ENCODE peak calls at places on chromosomes 13 and 19, in four cellular contexts. F is HCT116, G is K562, M is HepG2. Y is an unnamed sample.
A peak's percentile ranks its signal among the peaks of the same experiment; 100 is the strongest.

GRCh38 chr13:30615851-30616311 is 1.8 kb upstream of the USPL1 start:
- DNase-seq in F (no peak), G (peak; percentile 7), M (peak; percentile 8), Y (no peak)

GRCh38 chr13:24187185-24187584 is 26.7 kb downstream of the SPATA13 start:
- DNase-seq in M (no peak), F (no peak), G (no peak), Y (no peak)

GRCh38 chr19:8367327-8368001 is 3.5 kb downstream of the ANGPTL4 start:
- DNase-seq in M (no peak), G (peak; percentile 58), F (no peak), Y (no peak)

GRCh38 chr13:38363219-38363618 is 13.6 kb downstream of the UFM1 start:
- DNase-seq in F (no peak), M (no peak), G (no peak), Y (no peak)

GRCh38 chr19:28489126-28489660 is 723.8 kb downstream of the UQCRFS1 start:
- DNase-seq in F (no peak), M (no peak), G (no peak), Y (no peak)

GRCh38 chr19:46357846-46358583 is 11.1 kb downstream of the PPP5C start:
- DNase-seq in M (no peak), G (no peak), F (no peak), Y (no peak)

GRCh38 chr19:2728783-2729387 is 7.7 kb upstream of the DIRAS1 start:
- DNase-seq in F (no peak), G (no peak), M (no peak), Y (no peak)

GRCh38 chr13:103006706-103007426 is 59.4 kb downstream of the SLC10A2 start:
- DNase-seq in G (no peak), F (no peak), M (no peak), Y (no peak)

GRCh38 chr13:39892731-39893293 is 237.3 kb downstream of the COG6 start:
- DNase-seq in F (no peak), G (no peak), M (no peak), Y (no peak)

GRCh38 chr19:34391813-34392212 is 12.4 kb upstream of the PDCD2L start:
- DNase-seq in M (no peak), G (peak; percentile 44), F (no peak), Y (no peak)

GRCh38 chr19:42280761-42281174 is 11.7 kb downstream of the CIC start:
- DNase-seq in G (peak; percentile 51), M (no peak), F (no peak), Y (no peak)

GRCh38 chr19:19551862-19552192 is 13.8 kb downstream of the CILP2 start:
- DNase-seq in G (no peak), F (no peak), M (no peak), Y (no peak)

DNA sequence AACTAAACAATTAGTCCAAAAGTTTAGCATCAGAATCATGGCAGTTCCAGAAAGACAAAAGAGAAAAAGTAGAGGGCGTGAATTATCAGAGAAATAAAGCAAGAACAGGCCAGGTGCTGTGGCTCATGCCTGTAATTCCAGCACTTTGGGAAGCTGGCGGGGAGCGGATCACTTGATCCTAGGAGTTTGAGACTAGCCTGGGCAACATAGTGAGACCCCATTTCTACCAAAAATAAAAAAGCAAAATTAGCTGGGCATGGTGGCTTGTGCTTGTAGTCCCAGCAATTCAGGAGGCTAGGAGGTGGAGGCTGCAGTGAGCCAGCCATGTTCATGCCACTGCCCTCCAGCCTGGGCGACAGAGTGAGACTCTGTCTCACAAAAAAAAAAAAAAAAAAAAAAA is 18.4 kb downstream of the ARL11 start:
- DNase-seq in M (no peak), F (no peak), G (no peak), Y (no peak)
- TF ChIP-seq TCF7L2 in M (no peak), F (no peak), G (no peak), Y (no peak)

GRCh38 chr19:49664171-49665070 is 1.2 kb downstream of the IRF3 start:
- DNase-seq in M (peak; percentile 80), G (peak; percentile 91), F (peak; percentile 94), Y (no peak)
- TF ChIP-seq CTCF in M (peak; percentile 44), G (no peak), F (no peak), Y (no peak)

DNA sequence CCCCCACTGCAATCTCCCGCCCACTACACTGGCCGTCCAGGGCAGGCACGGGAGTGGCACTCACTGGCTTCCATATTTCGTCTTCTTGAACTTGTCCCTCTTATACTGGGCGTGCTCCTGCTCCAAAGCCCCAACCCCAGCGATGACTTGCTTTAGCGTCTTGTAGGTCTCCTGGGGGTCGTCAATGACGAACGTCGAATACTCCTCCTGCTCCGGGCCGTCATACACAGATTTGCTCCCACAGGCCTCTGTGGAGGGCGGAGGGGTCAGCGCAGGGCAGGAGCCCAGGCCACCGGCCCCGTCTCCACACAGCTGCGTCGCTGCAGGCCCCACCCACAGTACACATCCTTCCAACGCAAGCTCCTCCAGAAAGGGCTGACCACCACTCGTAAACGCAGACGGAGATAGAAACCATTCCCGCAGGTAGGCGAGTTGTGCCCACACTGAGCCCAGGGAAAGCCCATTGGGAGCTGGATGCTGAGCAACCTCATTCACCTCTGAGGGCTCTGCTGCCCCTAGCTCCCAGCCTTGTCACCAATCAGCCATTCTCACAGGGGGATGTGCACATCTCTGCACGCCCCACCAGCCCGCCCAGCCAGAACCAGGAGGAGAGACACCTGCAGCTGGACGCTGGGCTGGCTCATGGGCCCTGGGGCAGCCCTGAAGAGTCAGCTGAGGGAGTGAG is 7.9 kb upstream of the C13orf46 start:
- DNase-seq in F (no peak), G (no peak), M (no peak), Y (no peak)
- H3K27me3 ChIP-seq in F (no peaks in the 10 kb centered on the region), G (no peaks in the 10 kb centered on the region), M (peaks cover 10% of the 10 kb centered on the region), Y (no peaks in the 10 kb centered on the region)

GRCh38 chr13:109743706-109744453 is 42.5 kb downstream of the IRS2 start:
- DNase-seq in G (no peak), F (no peak), M (no peak), Y (no peak)
- TF ChIP-seq TCF7L2 in G (no peak), F (no peak), M (no peak), Y (no peak)

DNA sequence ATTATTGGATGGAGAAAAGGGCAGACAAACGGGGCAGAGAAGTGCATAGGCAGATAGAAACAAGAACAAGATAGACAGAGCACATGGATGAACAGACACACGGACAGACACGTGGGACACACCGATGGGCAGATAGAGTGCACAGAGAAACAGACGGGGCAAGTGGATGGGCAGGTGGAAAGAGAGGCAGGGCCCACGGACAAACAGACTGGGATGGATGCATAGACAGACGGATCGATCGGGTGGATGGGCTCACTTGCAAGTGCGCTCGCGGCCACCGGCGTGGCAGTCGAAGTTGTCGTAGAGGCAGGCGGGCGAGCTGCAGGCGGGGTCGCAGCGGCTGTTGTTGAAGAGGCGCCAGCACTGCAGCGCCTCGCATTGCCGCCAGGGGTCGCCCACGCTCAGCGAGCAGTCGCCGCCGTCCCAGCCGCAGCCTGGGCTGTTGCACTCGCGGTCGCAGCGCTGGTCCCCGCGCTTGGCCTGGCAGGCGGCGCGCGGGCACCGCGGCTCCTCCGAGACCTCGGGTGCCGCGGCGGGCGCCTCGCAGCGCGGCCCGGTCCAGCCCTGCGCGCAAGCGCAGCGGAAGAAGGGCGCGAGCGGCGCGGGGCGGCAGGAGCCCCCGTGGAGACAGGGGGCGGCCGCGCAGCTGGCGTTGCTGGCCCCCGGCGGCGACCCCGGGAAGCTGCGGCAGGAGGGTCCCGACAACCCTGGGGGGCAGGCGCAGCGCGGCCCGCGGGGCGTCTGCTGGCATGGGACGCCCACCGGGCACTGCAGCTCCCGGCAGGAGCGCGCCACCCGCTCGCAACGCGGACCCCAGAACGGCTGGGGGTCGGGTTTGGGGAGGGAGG is 23.3 kb downstream of the NOTCH3 start:
- DNase-seq in F (no peak), G (peak; percentile 76), M (peak; percentile 54), Y (no peak)
- TF ChIP-seq CTCF in F (peak; percentile 75), G (peak; percentile 83), M (peak; percentile 94), Y (peak; percentile 95)

GRCh38 chr13:112928020-112928931 is 40.7 kb upstream of the MCF2L start:
- DNase-seq in M (no peak), G (no peak), F (no peak), Y (no peak)
- H3K27me3 ChIP-seq in M (no peaks in the 10 kb centered on the region), G (peaks cover 9% of the 10 kb centered on the region), F (no peaks in the 10 kb centered on the region), Y (peaks cover 2% of the 10 kb centered on the region)

GRCh38 chr13:70841240-70842061 is 733.2 kb upstream of the KLHL1 start:
- DNase-seq in M (no peak), F (no peak), G (no peak), Y (no peak)

GRCh38 chr13:70844391-70845108 is 736.3 kb upstream of the KLHL1 start:
- DNase-seq in F (no peak), M (no peak), G (no peak), Y (no peak)

GRCh38 chr13:70842062-70842644 is 733.9 kb upstream of the KLHL1 start:
- DNase-seq in M (no peak), F (no peak), G (no peak), Y (no peak)
- TF ChIP-seq TCF7L2 in M (no peak), F (no peak), G (no peak), Y (no peak)

GRCh38 chr13:92954746-92955145 is 271.9 kb upstream of the GPC6 start:
- DNase-seq in F (no peak), G (no peak), M (no peak), Y (no peak)

GRCh38 chr13:92963029-92963428 is 263.6 kb upstream of the GPC6 start:
- DNase-seq in G (no peak), M (no peak), F (no peak), Y (no peak)

GRCh38 chr13:92959790-92960189 is 266.8 kb upstream of the GPC6 start:
- DNase-seq in M (no peak), G (no peak), F (no peak), Y (no peak)
- TF ChIP-seq CTCF in M (no peak), G (no peak), F (no peak), Y (no peak)

GRCh38 chr19:33232656-33233055 is 7.0 kb upstream of the SLC7A10 start:
- DNase-seq in M (no peak), G (no peak), F (no peak), Y (no peak)
- H3K27me3 ChIP-seq in M (peaks cover 6% of the 10 kb centered on the region), G (peaks cover 2% of the 10 kb centered on the region), F (no peaks in the 10 kb centered on the region), Y (peaks cover 6% of the 10 kb centered on the region)

Y was measured in Panc1.